ENCODE peak calls at places on chromosomes 16 and 17, in four cellular contexts. One of them, this sample, is unnamed.

GRCh38 chr16:75559564-75560372 is 3.7 kb upstream of the TMEM231 start:
- DNase-seq in cardiac muscle cell: peak; percentile 66
- DNase-seq in left ventricle myocardium inferior: no peak
- DNase-seq in heart right ventricle: peak; percentile 53
- DNase-seq in this sample: no peak

GRCh38 chr16:87828071-87828971 is 41.0 kb downstream of the SLC7A5 start:
- DNase-seq in cardiac muscle cell: no peak
- DNase-seq in left ventricle myocardium inferior: no peak
- DNase-seq in heart right ventricle: no peak
- DNase-seq in this sample: no peak

GRCh38 chr17:556431-556995 is 158.1 kb downstream of the VPS53 start:
- DNase-seq in cardiac muscle cell: peak; percentile 54
- DNase-seq in left ventricle myocardium inferior: no peak
- DNase-seq in heart right ventricle: no peak
- DNase-seq in this sample: no peak

GRCh38 chr17:61425682-61426481 is 26.2 kb downstream of the TBX2 start:
- DNase-seq in cardiac muscle cell: no peak
- DNase-seq in left ventricle myocardium inferior: no peak
- DNase-seq in heart right ventricle: no peak
- DNase-seq in this sample: no peak

GRCh38 chr16:73172621-73173312 is 124.8 kb upstream of the ZFHX3 start:
- DNase-seq in cardiac muscle cell: peak; percentile 97
- DNase-seq in left ventricle myocardium inferior: peak; percentile 87
- DNase-seq in heart right ventricle: peak; percentile 86
- DNase-seq in this sample: no peak

GRCh38 chr16:73321942-73322341 is 274.0 kb upstream of the ZFHX3 start:
- DNase-seq in cardiac muscle cell: no peak
- DNase-seq in left ventricle myocardium inferior: no peak
- DNase-seq in heart right ventricle: no peak
- DNase-seq in this sample: no peak

GRCh38 chr16:88684569-88685155 is 1.6 kb downstream of the SNAI3 start:
- DNase-seq in cardiac muscle cell: no peak
- DNase-seq in left ventricle myocardium inferior: no peak
- DNase-seq in heart right ventricle: no peak
- DNase-seq in this sample: no peak

GRCh38 chr16:65227041-65227835 is 105.4 kb upstream of the CDH11 start:
- DNase-seq in cardiac muscle cell: no peak
- DNase-seq in left ventricle myocardium inferior: no peak
- DNase-seq in heart right ventricle: no peak
- DNase-seq in this sample: no peak

GRCh38 chr16:81513204-81514040 is 68.8 kb downstream of the CMIP start:
- DNase-seq in cardiac muscle cell: peak; percentile 52
- DNase-seq in left ventricle myocardium inferior: peak; percentile 72
- DNase-seq in heart right ventricle: peak; percentile 77
- DNase-seq in this sample: no peak

GRCh38 chr17:75036643-75037268 is 10.0 kb downstream of the ATP5PD start:
- DNase-seq in cardiac muscle cell: peak; percentile 86
- DNase-seq in left ventricle myocardium inferior: peak; percentile 89
- DNase-seq in heart right ventricle: peak; percentile 92
- DNase-seq in this sample: peak; percentile 75

GRCh38 chr17:16950488-16950887 is 21.4 kb downstream of the TNFRSF13B start:
- DNase-seq in cardiac muscle cell: no peak
- DNase-seq in left ventricle myocardium inferior: no peak
- DNase-seq in heart right ventricle: no peak
- DNase-seq in this sample: peak; percentile 20

GRCh38 chr17:63842173-63842539 is 329 bp downstream of the SMARCD2 start:
- DNase-seq in cardiac muscle cell: no peak
- DNase-seq in left ventricle myocardium inferior: peak; percentile 42
- DNase-seq in heart right ventricle: peak; percentile 43
- DNase-seq in this sample: no peak

GRCh38 chr17:67629963-67630320 is 87.8 kb upstream of the NOL11 start:
- DNase-seq in cardiac muscle cell: peak; percentile 75
- DNase-seq in left ventricle myocardium inferior: no peak
- DNase-seq in heart right ventricle: no peak
- DNase-seq in this sample: no peak
- TF ChIP-seq CTCF in cardiac muscle cell: peak; percentile 57
- TF ChIP-seq CTCF in left ventricle myocardium inferior: peak; percentile 56
- TF ChIP-seq CTCF in heart right ventricle: no peak
- TF ChIP-seq CTCF in this sample: no peak

GRCh38 chr17:79747508-79748295 is 17.0 kb downstream of the ENPP7 start:
- DNase-seq in cardiac muscle cell: no peak
- DNase-seq in left ventricle myocardium inferior: no peak
- DNase-seq in heart right ventricle: no peak
- DNase-seq in this sample: peak; percentile 17
- H3K4me3 ChIP-seq in cardiac muscle cell: peak overlapping the region; percentile 25
- H3K4me3 ChIP-seq in left ventricle myocardium inferior: no peak overlapping the region
- H3K4me3 ChIP-seq in heart right ventricle: no peak overlapping the region
- H3K4me3 ChIP-seq in this sample: peak overlapping the region; percentile 9

DNA sequence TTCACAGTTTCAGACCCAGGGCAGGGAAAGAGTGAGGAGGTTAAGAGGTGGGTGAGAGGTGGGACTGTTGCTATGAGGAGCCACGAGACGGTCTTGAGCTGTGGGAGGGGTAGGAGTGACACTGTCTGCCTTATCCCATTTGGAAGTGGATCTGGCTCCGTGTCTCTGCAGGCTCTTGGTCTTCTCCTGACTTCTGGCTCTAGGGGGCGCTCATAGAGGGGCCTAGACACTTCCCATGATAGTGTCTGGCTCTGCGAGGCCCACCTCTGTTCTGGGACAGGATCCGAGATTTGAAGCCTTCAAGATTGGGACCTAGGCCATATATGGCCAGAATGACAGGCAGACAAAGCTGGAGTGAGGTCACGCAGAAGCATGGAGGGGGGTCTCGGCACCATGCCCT is 204.5 kb downstream of the GSG1L start:
- DNase-seq in cardiac muscle cell: no peak
- DNase-seq in left ventricle myocardium inferior: no peak
- DNase-seq in heart right ventricle: no peak
- DNase-seq in this sample: no peak
- TF ChIP-seq CTCF in cardiac muscle cell: peak; percentile 14
- TF ChIP-seq CTCF in left ventricle myocardium inferior: no peak
- TF ChIP-seq CTCF in heart right ventricle: no peak
- TF ChIP-seq CTCF in this sample: no peak

GRCh38 chr16:53055603-53056527 is 1.1 kb downstream of the CHD9 start:
- DNase-seq in cardiac muscle cell: peak; percentile 96
- DNase-seq in left ventricle myocardium inferior: no peak
- DNase-seq in heart right ventricle: peak; percentile 57
- DNase-seq in this sample: no peak

GRCh38 chr16:53054670-53055485 is at the start of gene CHD9:
- DNase-seq in cardiac muscle cell: peak; percentile 93
- DNase-seq in left ventricle myocardium inferior: peak; percentile 85
- DNase-seq in heart right ventricle: peak; percentile 82
- DNase-seq in this sample: peak; percentile 80

GRCh38 chr16:53053967-53054669 is 673 bp upstream of the CHD9 start:
- DNase-seq in cardiac muscle cell: peak; percentile 62
- DNase-seq in left ventricle myocardium inferior: peak; percentile 62
- DNase-seq in heart right ventricle: peak; percentile 51
- DNase-seq in this sample: no peak

GRCh38 chr16:53056528-53056881 is 1.7 kb downstream of the CHD9 start:
- DNase-seq in cardiac muscle cell: peak; percentile 68
- DNase-seq in left ventricle myocardium inferior: no peak
- DNase-seq in heart right ventricle: no peak
- DNase-seq in this sample: no peak

GRCh38 chr16:53052519-53053501 is at the start of gene CHD9NB:
- DNase-seq in cardiac muscle cell: peak; percentile 86
- DNase-seq in left ventricle myocardium inferior: no peak
- DNase-seq in heart right ventricle: no peak
- DNase-seq in this sample: no peak
- H3K4me3 ChIP-seq in cardiac muscle cell: no peak within 1 kb of the TSS
- H3K4me3 ChIP-seq in left ventricle myocardium inferior: no peak within 1 kb of the TSS
- H3K4me3 ChIP-seq in heart right ventricle: no peak within 1 kb of the TSS
- H3K4me3 ChIP-seq in this sample: no peak within 1 kb of the TSS

This sample was measured in dorsolateral prefrontal cortex.